ENCODE peak calls at places on chromosomes 13 and 19, in seven cellular contexts. M is esophagus muscularis mucosa, O is mucosa of descending colon, Z is mesothelial cell of epicardium, A is progenitor cell of endocrine pancreas, B is left lung, Y is heart left ventricle. Q is an unnamed sample.

GRCh38 chr13:33004454-33004853 is 11.8 kb upstream of the KL start:
- DNase-seq in A (no peak), Z (no peak), O (no peak), B (no peak), Y (peak), M (no peak), Q (no peak)

GRCh38 chr19:18648971-18649310 is 12.1 kb downstream of the KLHL26 start:
- DNase-seq in A (no peak), M (no peak), Z (no peak), O (no peak), B (no peak), Y (no peak), Q (peak)

GRCh38 chr13:113021391-113021790 is 52.4 kb downstream of the MCF2L start:
- DNase-seq in Y (no peak), O (no peak), B (peak), M (no peak), A (no peak), Z (no peak), Q (no peak)

GRCh38 chr19:30784850-30785459 is 412.8 kb downstream of the ZNF536 start:
- DNase-seq in Y (peak), Z (no peak), B (peak), O (peak), M (peak), A (no peak), Q (no peak)

GRCh38 chr19:16381756-16382401 is 57.3 kb downstream of the KLF2 start:
- DNase-seq in Z (no peak), A (no peak), O (peak), Y (peak), M (peak), B (no peak), Q (no peak)

GRCh38 chr19:6268382-6268771 is 11.4 kb downstream of the MLLT1 start:
- DNase-seq in Y (no peak), O (no peak), A (no peak), B (no peak), Z (no peak), M (no peak), Q (no peak)

GRCh38 chr13:98858206-98858605 is 105.7 kb upstream of the SLC15A1 start:
- DNase-seq in A (no peak), M (no peak), B (no peak), Z (no peak), Y (no peak), O (no peak), Q (no peak)

GRCh38 chr13:94233401-94233800 is 246.1 kb downstream of the DCT start:
- DNase-seq in Z (no peak), Y (peak), M (no peak), O (no peak), A (no peak), B (no peak), Q (peak)

DNA sequence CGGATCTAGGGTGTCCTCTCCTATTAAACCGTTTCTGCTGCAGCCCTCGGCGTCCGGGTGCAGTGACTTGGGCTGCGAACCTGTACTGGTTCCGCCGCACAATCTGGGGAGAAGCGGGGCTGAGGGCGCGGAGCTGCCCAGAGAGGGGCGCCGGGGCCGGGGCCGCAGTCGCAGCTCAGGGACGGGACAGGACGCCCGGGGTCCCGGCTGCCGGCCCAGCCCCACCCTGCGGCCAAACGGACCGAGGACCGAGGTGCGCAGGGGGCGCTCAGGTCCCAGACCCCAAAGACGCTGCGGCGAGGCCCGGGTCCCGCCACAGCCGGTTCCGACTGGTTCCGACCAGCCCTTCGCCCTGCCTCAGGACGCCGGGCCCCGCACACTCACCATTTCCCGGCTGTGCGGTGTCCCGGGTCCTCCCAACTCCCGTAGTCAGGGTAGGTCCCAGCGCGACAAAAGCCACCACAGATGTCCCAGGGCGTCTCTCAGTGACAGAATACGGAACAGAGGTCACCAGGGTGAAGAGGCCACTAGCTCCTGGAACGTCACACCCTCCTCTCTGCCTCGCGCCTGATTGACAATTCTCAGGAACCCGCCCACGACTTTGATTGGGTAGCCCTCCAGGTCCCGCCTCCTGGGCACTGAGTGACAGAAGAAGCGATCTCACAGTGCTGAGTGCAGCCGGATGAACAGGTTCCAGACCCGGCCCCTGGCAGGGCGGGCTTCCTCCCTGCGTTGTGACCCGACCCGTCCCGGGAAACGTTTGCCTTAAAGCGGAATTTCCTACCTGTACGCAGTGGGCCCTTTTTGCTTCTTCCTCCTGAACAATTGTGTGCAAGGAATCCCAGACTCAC is at the start of gene ZNF44:
- DNase-seq in Z (peak), A (peak), Y (peak), B (peak), O (peak), M (peak), Q (peak)
- TF ChIP-seq CTCF in Z (no peak), A (no peak), Y (no peak), B (no peak), O (no peak), M (no peak), Q (no peak)

GRCh38 chr13:47081246-47081645 is 184.4 kb upstream of the HTR2A start:
- DNase-seq in Y (no peak), O (no peak), M (no peak), Z (no peak), A (no peak), B (no peak), Q (no peak)

GRCh38 chr13:47076536-47076935 is 179.7 kb upstream of the HTR2A start:
- DNase-seq in Y (no peak), M (no peak), B (no peak), Z (no peak), A (no peak), O (no peak), Q (peak)

GRCh38 chr13:47085346-47085745 is 188.5 kb upstream of the HTR2A start:
- DNase-seq in B (no peak), O (no peak), A (no peak), Y (no peak), Z (no peak), M (no peak), Q (peak)

GRCh38 chr13:47081850-47082249 is 185.0 kb upstream of the HTR2A start:
- DNase-seq in Y (no peak), A (no peak), B (no peak), Z (no peak), O (no peak), M (no peak), Q (no peak)

DNA sequence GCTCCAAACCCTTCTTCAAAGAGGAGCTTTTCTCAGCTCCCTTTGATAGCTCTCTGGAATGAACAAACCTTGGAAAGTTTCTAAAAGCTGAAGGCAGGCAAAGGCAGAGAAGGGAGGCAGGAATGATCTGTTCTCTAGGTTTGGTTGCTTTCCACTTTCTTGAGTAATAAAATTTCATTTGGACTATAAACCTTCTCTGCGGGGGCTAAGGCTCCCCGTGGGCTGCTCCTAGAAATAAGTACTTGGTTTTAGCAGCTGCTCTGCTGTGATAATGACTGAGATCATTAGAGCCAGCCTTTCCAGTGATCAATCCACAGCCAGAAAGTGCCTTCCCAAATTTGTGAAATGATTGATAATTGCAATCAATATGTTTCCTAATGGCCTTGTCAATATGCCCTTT is 183.8 kb upstream of the HTR2A start:
- DNase-seq in O (no peak), B (no peak), Z (no peak), Y (no peak), A (no peak), M (no peak), Q (no peak)
- TF ChIP-seq CTCF in O (no peak), B (no peak), Z (no peak), Y (no peak), A (no peak), M (no peak), Q (no peak)

GRCh38 chr19:1266818-1267440 is 2.2 kb upstream of the CIRBP start:
- DNase-seq in Z (peak), O (peak), Y (peak), M (no peak), A (peak), B (peak), Q (peak)
- TF ChIP-seq CTCF in Z (peak), O (peak), Y (peak), M (peak), A (peak), B (peak), Q (peak)

GRCh38 chr13:48504606-48505369 is 28.1 kb downstream of the RCBTB2 start:
- DNase-seq in M (no peak), Y (no peak), B (no peak), Z (no peak), A (no peak), O (no peak), Q (no peak)
- TF ChIP-seq CTCF in M (no peak), Y (no peak), B (no peak), Z (no peak), A (no peak), O (no peak), Q (no peak)

GRCh38 chr13:37944476-37945442 is 75.2 kb upstream of the TRPC4 start:
- DNase-seq in M (no peak), A (no peak), Y (no peak), O (no peak), B (no peak), Z (no peak), Q (no peak)
- TF ChIP-seq CTCF in M (no peak), A (no peak), Y (no peak), O (no peak), B (no peak), Z (no peak), Q (peak)

GRCh38 chr13:30572859-30573275 is 44.9 kb upstream of the USPL1 start:
- DNase-seq in Z (no peak), A (no peak), M (no peak), O (no peak), Y (peak), B (no peak), Q (peak)
- TF ChIP-seq CTCF in Z (no peak), A (no peak), M (no peak), O (no peak), Y (peak), B (peak), Q (peak)

Q was measured in HFFc6.